ENCODE peak calls at places on chromosomes 4 and X, in six cellular contexts. B is CD4-positive, alpha-beta T cell; M is G401; R is B cell; W is activated T-cell treated with anti-CD3 and anti-CD28 coated beads, Interleukin-2, amount 50 U/mL, for 72 hours; T is left cardiac atrium. G is an unnamed sample.

GRCh38 chr4:187795737-187796136 is 199.8 kb upstream of the ZFP42 start:
- DNase-seq in T (no peak), M (no peak), R (no peak), W (no peak), B (no peak), G (no peak)

GRCh38 chr4:76011700-76012387 is 4.5 kb upstream of the CXCL9 start:
- DNase-seq in M (no peak), T (no peak), B (no peak), R (no peak), W (no peak), G (no peak)

GRCh38 chrX:19958530-19959486 is 32.1 kb downstream of the BCLAF3 start:
- DNase-seq in T (no peak), R (no peak), B (no peak), W (no peak), M (no peak), G (no peak)

GRCh38 chrX:56763556-56764152 is 34.6 kb downstream of the NBDY start:
- DNase-seq in B (no peak), T (peak; percentile 77), M (peak; percentile 86), R (peak; percentile 54), W (peak; percentile 79), G (no peak)

GRCh38 chr4:169215656-169216055 is 55.1 kb downstream of the SH3RF1 start:
- DNase-seq in M (no peak), R (no peak), T (no peak), W (no peak), B (no peak), G (no peak)

GRCh38 chrX:87873347-87873941 is 355.8 kb downstream of the KLHL4 start:
- DNase-seq in M (no peak), T (no peak), B (no peak), W (no peak), R (no peak), G (no peak)

GRCh38 chrX:13520931-13521330 is 48.5 kb upstream of the EGFL6 start:
- DNase-seq in B (no peak), W (no peak), R (no peak), T (no peak), M (no peak), G (no peak)

GRCh38 chrX:48083212-48083611 is 11.8 kb upstream of the ZNF630 start:
- DNase-seq in W (peak; percentile 48), B (peak; percentile 28), T (peak; percentile 30), R (peak; percentile 51), M (peak; percentile 40), G (peak; percentile 33)

GRCh38 chr4:47538516-47538915 is 53.4 kb downstream of the ATP10D start:
- DNase-seq in M (no peak), B (no peak), T (no peak), R (no peak), W (no peak), G (no peak)

GRCh38 chr4:165439344-165439743 is 60.5 kb downstream of the CPE start:
- DNase-seq in R (no peak), B (no peak), W (no peak), M (peak; percentile 60), T (no peak), G (peak; percentile 53)

GRCh38 chr4:107579099-107579498 is 140.9 kb downstream of the PAPSS1 start:
- DNase-seq in B (no peak), R (no peak), W (no peak), M (no peak), T (no peak), G (no peak)

GRCh38 chrX:149567621-149568417 is 18.1 kb upstream of the HSFX3 start:
- DNase-seq in M (no peak), T (no peak), R (no peak), W (no peak), B (no peak), G (no peak)

GRCh38 chr4:143282170-143282760 is 54.4 kb upstream of the GAB1 start:
- DNase-seq in B (no peak), W (no peak), T (no peak), R (no peak), M (no peak), G (no peak)

GRCh38 chr4:58723954-58724353 is 1613.8 kb upstream of the IGFBP7 start:
- DNase-seq in T (no peak), R (no peak), M (no peak), B (no peak), W (no peak), G (no peak)

GRCh38 chrX:46180258-46180687 is 364.9 kb downstream of the ZNF674 start:
- DNase-seq in R (no peak), W (peak; percentile 9), M (no peak), B (no peak), T (no peak), G (peak; percentile 31)

GRCh38 chr4:123621072-123621705 is 224.6 kb downstream of the SPRY1 start:
- DNase-seq in M (peak; percentile 45), T (peak; percentile 36), W (no peak), B (no peak), R (no peak), G (no peak)

GRCh38 chrX:71637848-71638247 is 19.5 kb upstream of the CXCR3 start:
- DNase-seq in M (no peak), T (no peak), W (no peak), B (no peak), R (no peak), G (no peak)

GRCh38 chrX:151695583-151695930 is 299 bp downstream of the PRRG3 start:
- DNase-seq in R (no peak), B (no peak), T (no peak), M (no peak), W (no peak), G (no peak)

GRCh38 chr4:186886759-186887158 is 163.1 kb upstream of the FAT1 start:
- DNase-seq in M (no peak), W (no peak), B (no peak), T (no peak), R (no peak), G (no peak)

GRCh38 chr4:94463771-94464170 is 12.0 kb downstream of the PDLIM5 start:
- DNase-seq in M (no peak), B (no peak), T (no peak), R (no peak), W (no peak), G (no peak)

GRCh38 chr4:18518098-18518497 is 496.5 kb upstream of the LCORL start:
- DNase-seq in W (no peak), M (no peak), B (no peak), T (no peak), R (no peak), G (peak; percentile 16)

GRCh38 chr4:18214656-18215055 is 193.1 kb upstream of the LCORL start:
- DNase-seq in T (no peak), M (peak; percentile 8), R (no peak), B (no peak), W (no peak), G (no peak)

GRCh38 chr4:102551946-102552575 is 50.9 kb downstream of the NFKB1 start:
- DNase-seq in T (no peak), W (no peak), M (no peak), B (no peak), R (no peak), G (no peak)

GRCh38 chr4:19372365-19372764 is 879.3 kb upstream of the SLIT2 start:
- DNase-seq in W (no peak), R (no peak), M (no peak), T (no peak), B (no peak), G (no peak)

GRCh38 chr4:94011190-94011589 is 182.6 kb downstream of the ATOH1 start:
- DNase-seq in R (no peak), T (no peak), M (no peak), W (no peak), B (no peak), G (no peak)

GRCh38 chr4:17577660-17578481 is 873 bp downstream of the LAP3 start:
- DNase-seq in R (no peak), M (peak; percentile 42), T (peak; percentile 58), B (no peak), W (no peak), G (peak; percentile 39)

GRCh38 chrX:68504237-68504636 is 5.4 kb downstream of the YIPF6 start:
- DNase-seq in R (no peak), B (no peak), T (no peak), M (no peak), W (peak; percentile 81), G (no peak)

GRCh38 chr4:19130836-19131235 is 1109.3 kb upstream of the LCORL start:
- DNase-seq in R (no peak), M (no peak), B (no peak), T (no peak), W (no peak), G (no peak)